ENCODE peak calls at places on chromosomes 5 and 9, in five cellular contexts. R is PC-9, M is A549, J is psoas muscle, H is spleen. U is an unnamed sample.

GRCh38 chr9:82535432-82535998 is 527.4 kb downstream of the RASEF start:
- DNase-seq in R (no peak), J (no peak), M (no peak), H (no peak), U (no peak)

GRCh38 chr5:97998946-97999345 is 774.5 kb upstream of the RGMB start:
- DNase-seq in R (no peak), H (no peak), M (no peak), J (no peak), U (no peak)

GRCh38 chr9:23686257-23686656 is 139.8 kb downstream of the ELAVL2 start:
- DNase-seq in J (no peak), M (no peak), H (no peak), R (peak), U (no peak)

GRCh38 chr9:21559402-21560280 is 77.5 kb upstream of the IFNE start:
- DNase-seq in R (peak), M (peak), J (peak), H (peak), U (no peak)

GRCh38 chr9:92723299-92723625 is 41.4 kb downstream of the BICD2 start:
- DNase-seq in J (no peak), H (no peak), R (no peak), M (no peak), U (no peak)

GRCh38 chr5:142826093-142826492 is 55.9 kb downstream of the ARHGAP26 start:
- DNase-seq in M (no peak), R (no peak), H (no peak), J (no peak), U (no peak)

GRCh38 chr9:33125441-33125840 is 41.7 kb downstream of the B4GALT1 start:
- DNase-seq in J (no peak), M (no peak), H (peak), R (no peak), U (no peak)

GRCh38 chr5:68216737-68217231 is 1.2 kb downstream of the PIK3R1 start:
- DNase-seq in H (no peak), J (no peak), R (no peak), M (no peak), U (peak)

GRCh38 chr5:153460421-153460820 is 30.0 kb upstream of the GRIA1 start:
- DNase-seq in J (no peak), H (no peak), R (no peak), M (no peak), U (no peak)

GRCh38 chr9:126459965-126460843 is 133.6 kb downstream of the MVB12B start:
- DNase-seq in H (peak), J (no peak), M (no peak), R (no peak), U (no peak)

GRCh38 chr9:113887436-113887835 is 11.3 kb downstream of the ZNF618 start:
- DNase-seq in M (no peak), H (no peak), J (no peak), R (no peak), U (no peak)

GRCh38 chr5:124342027-124342471 is 404.4 kb downstream of the ZNF608 start:
- DNase-seq in H (no peak), J (no peak), R (no peak), M (no peak), U (no peak)

GRCh38 chr5:169219351-169219750 is 81.6 kb downstream of the SLIT3 start:
- DNase-seq in J (no peak), R (no peak), M (no peak), H (no peak), U (no peak)

GRCh38 chr5:23482642-23483041 is 24.8 kb upstream of the PRDM9 start:
- DNase-seq in H (no peak), J (no peak), M (no peak), R (no peak), U (peak)

GRCh38 chr5:58582004-58582403 is 871 bp upstream of the RAB3C start:
- DNase-seq in H (peak), J (no peak), M (no peak), R (no peak), U (peak)

GRCh38 chr9:13264788-13265187 is 14.7 kb downstream of the MPDZ start:
- DNase-seq in R (no peak), J (no peak), M (no peak), H (no peak), U (no peak)

DNA sequence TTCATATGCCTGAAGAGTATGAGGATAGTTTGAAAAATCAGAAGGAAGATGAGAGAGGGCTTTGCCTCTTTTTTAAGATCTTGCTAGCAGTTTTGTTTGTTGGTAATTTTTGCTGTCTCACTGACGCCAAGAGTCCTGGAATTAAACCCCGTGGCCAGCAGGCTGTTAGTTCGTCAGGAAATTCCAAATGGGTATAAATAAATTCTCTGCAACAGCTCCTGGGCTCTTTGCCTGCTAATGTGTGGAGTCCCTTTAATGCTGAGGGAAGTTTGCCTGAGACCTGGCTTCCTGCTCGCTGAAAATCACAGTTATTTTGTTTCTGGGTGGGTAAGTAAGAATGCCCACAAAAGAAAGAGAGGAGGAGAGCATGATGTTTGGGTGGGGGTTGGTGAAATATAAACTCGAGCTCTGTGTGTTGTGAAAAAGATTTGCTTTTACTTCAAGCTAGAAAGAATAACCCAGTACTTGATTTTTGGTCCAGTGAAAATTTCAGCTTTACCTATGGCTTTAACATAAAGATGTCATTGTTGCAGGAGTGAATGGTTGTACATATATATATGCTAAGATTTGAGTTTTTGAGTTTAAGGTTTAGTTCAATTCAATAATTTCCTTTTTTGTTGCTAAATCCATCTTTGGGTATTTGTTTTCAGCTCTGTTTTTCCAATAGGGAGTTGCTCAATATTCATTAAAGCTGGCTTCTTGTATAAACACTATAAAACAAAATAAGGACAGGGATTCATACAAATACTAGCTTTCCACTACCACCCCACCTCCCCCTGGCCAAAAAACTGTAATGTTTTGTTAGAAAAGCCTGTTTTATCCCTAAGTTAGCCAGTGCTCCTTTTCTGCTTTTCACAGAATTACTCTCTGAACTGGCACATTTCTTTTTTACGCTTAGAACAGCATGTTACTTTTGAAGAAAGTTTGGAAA is 147.8 kb upstream of the DMRT1 start:
- DNase-seq in H (no peak), M (no peak), R (no peak), J (peak), U (peak)
- H3K4me3 ChIP-seq in H (no peak), M (peak), R (no peak), J (peak), U (peak)

GRCh38 chr5:61675015-61675692 is 343.1 kb downstream of the ZSWIM6 start:
- DNase-seq in M (peak), R (no peak), H (no peak), J (no peak), U (peak)
- TF ChIP-seq CTCF in M (no peak), R (no peak), H (no peak), J (no peak), U (peak)

GRCh38 chr5:140043508-140043872 is 391 bp upstream of the NRG2 start:
- DNase-seq in R (no peak), M (peak), J (no peak), H (no peak), U (peak)
- H3K4me3 ChIP-seq in R (peak), M (peak), J (peak), H (peak), U (peak)

GRCh38 chr9:124861342-124862229 is at the start of the genes ARPC5L and RPL35:
- DNase-seq in J (peak), M (peak), H (peak), R (peak), U (peak)
- TF ChIP-seq CTCF in J (no peak), M (no peak), H (no peak), R (no peak), U (peak)

DNA sequence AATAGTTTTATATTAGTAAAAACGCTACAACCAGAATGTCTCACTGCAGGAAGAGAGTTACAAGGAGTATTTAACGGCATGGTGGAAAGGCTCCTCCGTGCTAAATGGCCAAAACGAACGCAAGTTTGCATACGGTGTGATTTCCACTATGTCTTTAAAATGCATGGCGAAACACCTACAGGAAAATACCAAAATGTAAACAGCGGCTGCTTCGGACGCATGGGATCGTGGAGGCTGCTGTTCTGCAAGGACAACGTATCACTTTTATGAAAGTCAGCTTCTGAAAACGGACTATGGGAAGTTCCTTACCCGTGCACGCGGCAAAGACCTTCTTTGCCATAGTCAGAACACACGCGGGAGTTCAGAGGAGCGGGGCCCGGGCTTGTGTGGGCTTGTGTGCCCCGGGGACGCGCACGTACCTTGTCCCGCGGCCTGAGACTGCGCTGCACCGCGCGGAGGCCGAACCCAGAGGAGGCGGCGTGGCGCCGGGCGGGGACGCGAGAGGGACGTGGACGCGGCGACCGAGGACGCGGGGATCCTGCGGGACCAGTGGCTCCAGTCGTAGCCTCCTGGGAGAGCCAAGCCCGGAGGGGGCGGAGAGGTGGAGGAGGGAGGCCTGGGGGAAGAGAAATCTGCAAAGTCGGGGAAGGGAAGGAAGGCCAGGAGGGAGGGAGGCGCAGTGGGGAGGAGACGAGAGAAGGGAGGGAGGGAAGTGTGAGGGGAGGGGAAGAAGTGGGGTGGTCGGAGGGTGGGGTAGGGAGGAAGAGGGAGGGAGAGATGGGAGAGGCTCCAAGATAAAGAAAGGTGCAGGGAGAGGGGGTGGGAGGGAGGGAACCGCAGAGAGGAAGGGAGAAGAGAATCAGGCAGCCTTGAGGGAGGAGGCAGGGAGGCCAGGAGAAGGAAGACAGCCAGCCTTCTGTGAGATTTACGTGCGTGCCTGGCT is at the start of gene CMBL:
- DNase-seq in R (peak), M (peak), H (peak), J (peak), U (peak)
- H3K4me3 ChIP-seq in R (peak), M (peak), H (peak), J (peak), U (peak)

DNA sequence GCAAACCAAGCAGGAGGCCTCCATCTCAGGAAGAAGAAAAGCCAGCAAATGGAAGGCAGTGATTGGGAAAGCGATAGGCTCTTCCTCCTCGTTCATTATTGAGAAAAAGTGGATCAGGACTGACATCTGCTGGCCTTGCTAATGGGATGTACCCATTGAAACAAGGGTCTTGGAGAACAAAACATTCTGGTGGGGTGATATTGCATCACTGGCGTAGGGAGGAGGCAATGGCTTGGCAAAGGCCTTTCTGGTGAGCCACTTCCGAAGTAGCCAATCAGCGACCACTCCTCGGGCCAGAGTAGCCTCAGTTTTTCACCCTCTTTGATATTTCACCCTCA is 86.7 kb upstream of the NFIB start:
- DNase-seq in R (no peak), J (peak), H (no peak), M (peak), U (peak)
- TF ChIP-seq CTCF in R (peak), J (peak), H (no peak), M (peak), U (peak)

GRCh38 chr5:32308951-32309350 is 3.8 kb downstream of the MTMR12 start:
- DNase-seq in R (peak), M (no peak), J (no peak), H (no peak), U (no peak)
- H3K4me3 ChIP-seq in R (no peak), M (no peak), J (no peak), H (no peak), U (no peak)

DNA sequence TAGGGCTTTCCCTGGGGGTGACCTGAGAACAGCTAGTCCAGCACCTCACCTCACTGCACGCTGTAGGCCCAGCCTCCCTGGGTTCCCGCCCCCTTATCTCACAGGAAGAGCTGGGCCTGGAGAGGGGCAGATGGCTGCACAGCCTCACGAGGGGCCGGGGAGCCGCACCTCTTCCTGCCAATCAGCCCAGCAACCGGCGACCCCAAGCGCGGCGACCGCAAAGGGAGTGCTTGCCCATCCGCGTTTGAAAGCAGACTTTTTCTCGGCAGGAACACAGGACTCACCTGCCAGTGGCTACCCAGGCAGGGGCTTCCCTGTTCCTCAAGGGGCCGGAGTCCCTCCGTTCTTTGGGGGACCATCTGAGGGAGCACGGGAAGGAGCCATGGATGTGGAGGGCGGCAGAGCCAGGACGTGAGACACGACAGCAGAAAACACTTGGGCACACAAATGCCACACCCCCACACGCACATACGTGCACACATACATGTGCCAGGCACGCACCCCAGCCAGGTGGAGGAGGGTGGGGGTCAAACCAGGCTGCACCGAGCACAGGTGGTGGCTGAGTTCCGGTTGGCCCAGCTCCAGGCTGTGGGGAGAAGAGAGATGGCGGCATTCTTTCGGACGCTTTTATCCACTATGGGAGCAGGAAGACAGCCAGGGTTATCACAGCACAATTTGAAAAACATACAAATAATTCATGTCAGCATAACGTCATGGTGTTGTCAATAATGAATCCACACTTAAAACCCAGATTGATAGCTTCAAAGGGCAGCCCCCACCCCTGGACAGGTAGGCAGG is 11.3 kb downstream of the TMEM250 start:
- DNase-seq in J (no peak), H (peak), R (no peak), M (no peak), U (no peak)
- TF ChIP-seq CTCF in J (no peak), H (no peak), R (no peak), M (no peak), U (no peak)

GRCh38 chr5:131222731-131223130 is 41.1 kb upstream of the CDC42SE2 start:
- DNase-seq in M (no peak), R (no peak), J (no peak), H (no peak), U (no peak)
- H3K4me3 ChIP-seq in M (no peak), R (no peak), J (no peak), H (no peak), U (no peak)

DNA sequence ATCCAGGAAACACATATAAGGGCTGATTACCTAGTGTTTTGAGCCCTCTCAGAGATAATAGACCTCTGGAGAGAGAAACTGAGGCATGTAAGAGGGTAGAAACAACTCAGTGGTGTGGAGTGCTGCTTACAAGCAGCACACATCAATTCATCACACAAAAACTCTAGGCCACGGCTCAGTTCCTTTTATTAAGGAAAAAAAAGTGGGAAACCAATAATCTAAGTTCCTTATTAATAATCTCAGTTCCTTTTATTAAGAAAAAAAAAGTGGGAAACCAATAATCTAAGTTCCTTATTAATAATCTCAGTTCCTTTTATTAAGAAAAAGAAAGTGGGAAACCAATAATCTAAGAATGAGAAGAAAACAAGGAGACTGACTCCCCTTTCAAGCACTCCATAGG is 28.0 kb downstream of the TXNDC8 start:
- DNase-seq in R (no peak), M (no peak), J (no peak), H (no peak), U (no peak)
- TF ChIP-seq CTCF in R (no peak), M (no peak), J (no peak), H (no peak), U (no peak)

U was measured in A673.